ENCODE peak calls at places on chromosomes 1 and 21, in five cellular contexts. One of them, this sample, is unnamed.

GRCh38 chr1:8814870-8815269 is 2.6 kb downstream of the RERE start:
- DNase-seq in CD4-positive, CD25-positive, alpha-beta regulatory T cell: peak
- DNase-seq in neuronal stem cell: peak
- DNase-seq in IMR-90: no peak
- DNase-seq in pancreas: no peak
- DNase-seq in this sample: no peak

GRCh38 chr1:234973426-234974250 is 155.0 kb downstream of the TOMM20 start:
- DNase-seq in CD4-positive, CD25-positive, alpha-beta regulatory T cell: no peak
- DNase-seq in neuronal stem cell: no peak
- DNase-seq in IMR-90: no peak
- DNase-seq in pancreas: no peak
- DNase-seq in this sample: peak

GRCh38 chr1:68175621-68176398 is 56.5 kb downstream of the WLS start:
- DNase-seq in CD4-positive, CD25-positive, alpha-beta regulatory T cell: no peak
- DNase-seq in neuronal stem cell: no peak
- DNase-seq in IMR-90: peak
- DNase-seq in pancreas: peak
- DNase-seq in this sample: no peak

GRCh38 chr1:32341186-32341757 is 5.2 kb upstream of the MARCKSL1 start:
- DNase-seq in CD4-positive, CD25-positive, alpha-beta regulatory T cell: no peak
- DNase-seq in neuronal stem cell: no peak
- DNase-seq in IMR-90: no peak
- DNase-seq in pancreas: no peak
- DNase-seq in this sample: no peak

GRCh38 chr1:203536575-203536974 is 42.6 kb downstream of the OPTC start:
- DNase-seq in CD4-positive, CD25-positive, alpha-beta regulatory T cell: no peak
- DNase-seq in neuronal stem cell: no peak
- DNase-seq in IMR-90: peak
- DNase-seq in pancreas: no peak
- DNase-seq in this sample: no peak

GRCh38 chr21:15614757-15615156 is 115.0 kb upstream of the USP25 start:
- DNase-seq in CD4-positive, CD25-positive, alpha-beta regulatory T cell: no peak
- DNase-seq in neuronal stem cell: no peak
- DNase-seq in IMR-90: no peak
- DNase-seq in pancreas: no peak
- DNase-seq in this sample: no peak

GRCh38 chr21:41280115-41280919 is 36.3 kb upstream of the FAM3B start:
- DNase-seq in CD4-positive, CD25-positive, alpha-beta regulatory T cell: no peak
- DNase-seq in neuronal stem cell: no peak
- DNase-seq in IMR-90: peak
- DNase-seq in pancreas: no peak
- DNase-seq in this sample: no peak

GRCh38 chr1:102886638-102887037 is 221.7 kb downstream of the COL11A1 start:
- DNase-seq in CD4-positive, CD25-positive, alpha-beta regulatory T cell: no peak
- DNase-seq in neuronal stem cell: no peak
- DNase-seq in IMR-90: no peak
- DNase-seq in pancreas: no peak
- DNase-seq in this sample: no peak

GRCh38 chr1:226702318-226702956 is 36.6 kb downstream of the ITPKB start:
- DNase-seq in CD4-positive, CD25-positive, alpha-beta regulatory T cell: no peak
- DNase-seq in neuronal stem cell: no peak
- DNase-seq in IMR-90: peak
- DNase-seq in pancreas: no peak
- DNase-seq in this sample: peak

GRCh38 chr1:22517936-22518335 is 45.4 kb upstream of the EPHA8 start:
- DNase-seq in CD4-positive, CD25-positive, alpha-beta regulatory T cell: no peak
- DNase-seq in neuronal stem cell: no peak
- DNase-seq in IMR-90: peak
- DNase-seq in pancreas: no peak
- DNase-seq in this sample: no peak

GRCh38 chr1:22508329-22508728 is 55.0 kb upstream of the EPHA8 start:
- DNase-seq in CD4-positive, CD25-positive, alpha-beta regulatory T cell: no peak
- DNase-seq in neuronal stem cell: no peak
- DNase-seq in IMR-90: peak
- DNase-seq in pancreas: no peak
- DNase-seq in this sample: no peak

GRCh38 chr1:22508991-22509390 is 54.3 kb upstream of the EPHA8 start:
- DNase-seq in CD4-positive, CD25-positive, alpha-beta regulatory T cell: no peak
- DNase-seq in neuronal stem cell: no peak
- DNase-seq in IMR-90: no peak
- DNase-seq in pancreas: no peak
- DNase-seq in this sample: peak

GRCh38 chr1:22509815-22510214 is 53.5 kb upstream of the EPHA8 start:
- DNase-seq in CD4-positive, CD25-positive, alpha-beta regulatory T cell: no peak
- DNase-seq in neuronal stem cell: no peak
- DNase-seq in IMR-90: no peak
- DNase-seq in pancreas: no peak
- DNase-seq in this sample: no peak

GRCh38 chr1:22512873-22513272 is 50.4 kb upstream of the EPHA8 start:
- DNase-seq in CD4-positive, CD25-positive, alpha-beta regulatory T cell: no peak
- DNase-seq in neuronal stem cell: no peak
- DNase-seq in IMR-90: no peak
- DNase-seq in pancreas: no peak
- DNase-seq in this sample: no peak
- H3K27ac ChIP-seq in CD4-positive, CD25-positive, alpha-beta regulatory T cell: no peak
- H3K27ac ChIP-seq in neuronal stem cell: no peak
- H3K27ac ChIP-seq in IMR-90: no peak
- H3K27ac ChIP-seq in pancreas: no peak
- H3K27ac ChIP-seq in this sample: no peak

DNA sequence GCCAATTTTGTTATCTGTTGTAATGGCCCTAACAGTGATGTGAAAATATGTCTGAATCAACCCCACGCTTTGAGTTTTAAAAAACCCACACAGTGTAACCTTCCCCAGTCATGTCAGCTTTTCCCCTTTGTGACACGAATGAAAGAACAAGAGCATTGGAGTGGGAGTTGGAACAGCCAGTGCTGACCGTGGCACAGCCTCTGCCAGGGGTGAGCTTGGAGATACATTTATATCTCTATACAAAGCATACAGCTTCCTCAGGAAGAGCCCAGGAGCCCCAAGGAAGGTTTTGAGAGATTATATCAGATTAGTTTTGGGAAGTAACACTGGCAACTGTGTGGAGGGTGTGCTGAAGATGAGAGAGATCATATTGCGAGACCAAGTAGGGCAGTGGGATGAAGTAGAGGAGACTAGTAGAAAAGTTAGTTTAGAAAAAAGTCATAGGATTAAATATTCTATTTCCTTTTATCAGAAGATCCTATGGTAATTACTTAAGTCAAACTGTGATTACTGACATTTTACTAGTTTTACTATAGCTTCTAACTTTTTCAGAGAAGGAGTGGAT is 15.9 kb downstream of the LRRC8B start:
- DNase-seq in CD4-positive, CD25-positive, alpha-beta regulatory T cell: no peak
- DNase-seq in neuronal stem cell: no peak
- DNase-seq in IMR-90: no peak
- DNase-seq in pancreas: no peak
- DNase-seq in this sample: no peak
- H3K27ac ChIP-seq in CD4-positive, CD25-positive, alpha-beta regulatory T cell: no peak
- H3K27ac ChIP-seq in neuronal stem cell: no peak
- H3K27ac ChIP-seq in IMR-90: no peak
- H3K27ac ChIP-seq in pancreas: no peak
- H3K27ac ChIP-seq in this sample: no peak

GRCh38 chr1:246966502-246966901 is 34.8 kb upstream of the AHCTF1 start:
- DNase-seq in CD4-positive, CD25-positive, alpha-beta regulatory T cell: no peak
- DNase-seq in neuronal stem cell: no peak
- DNase-seq in IMR-90: no peak
- DNase-seq in pancreas: no peak
- DNase-seq in this sample: no peak

GRCh38 chr1:246971322-246971721 is 36.5 kb downstream of the ZNF695 start:
- DNase-seq in CD4-positive, CD25-positive, alpha-beta regulatory T cell: peak
- DNase-seq in neuronal stem cell: no peak
- DNase-seq in IMR-90: peak
- DNase-seq in pancreas: peak
- DNase-seq in this sample: peak

GRCh38 chr1:246971969-246972368 is 35.9 kb downstream of the ZNF695 start:
- DNase-seq in CD4-positive, CD25-positive, alpha-beta regulatory T cell: no peak
- DNase-seq in neuronal stem cell: no peak
- DNase-seq in IMR-90: no peak
- DNase-seq in pancreas: no peak
- DNase-seq in this sample: no peak

GRCh38 chr1:246969621-246970020 is 37.9 kb upstream of the AHCTF1 start:
- DNase-seq in CD4-positive, CD25-positive, alpha-beta regulatory T cell: no peak
- DNase-seq in neuronal stem cell: no peak
- DNase-seq in IMR-90: no peak
- DNase-seq in pancreas: no peak
- DNase-seq in this sample: no peak
- H3K27ac ChIP-seq in CD4-positive, CD25-positive, alpha-beta regulatory T cell: no peak
- H3K27ac ChIP-seq in neuronal stem cell: no peak
- H3K27ac ChIP-seq in IMR-90: no peak
- H3K27ac ChIP-seq in pancreas: no peak
- H3K27ac ChIP-seq in this sample: no peak

DNA sequence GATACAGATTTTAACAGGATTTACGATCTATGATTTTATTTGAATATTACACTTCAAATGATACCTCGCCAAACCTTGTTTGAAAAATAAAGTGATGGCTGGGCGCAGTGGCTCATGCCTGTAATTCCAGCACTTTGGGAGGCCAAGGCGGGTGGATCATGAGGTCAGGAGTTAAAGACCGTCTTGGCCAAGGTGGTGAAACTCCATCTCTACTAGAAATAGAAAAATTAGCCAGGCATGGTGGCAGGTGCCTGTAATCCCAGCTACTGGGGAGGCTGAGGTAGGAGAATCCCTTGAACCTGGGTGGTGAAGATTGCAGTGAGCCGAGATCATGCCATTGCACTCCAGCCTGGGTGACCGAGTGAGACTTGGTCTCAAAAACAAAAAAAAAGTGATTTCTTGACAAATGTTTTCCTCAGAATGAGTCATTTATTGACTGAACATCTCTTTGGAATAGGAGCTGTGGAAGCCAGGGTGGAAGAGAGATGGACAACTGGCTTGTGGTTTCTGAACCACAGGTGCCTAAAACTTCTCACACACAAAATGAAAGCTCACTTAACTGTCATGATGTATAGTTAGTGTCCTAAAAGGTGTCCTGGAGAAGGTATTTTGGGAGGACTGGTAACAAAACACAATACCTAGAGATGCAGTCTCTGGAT is 11.9 kb downstream of the PKNOX1 start:
- DNase-seq in CD4-positive, CD25-positive, alpha-beta regulatory T cell: no peak
- DNase-seq in neuronal stem cell: no peak
- DNase-seq in IMR-90: no peak
- DNase-seq in pancreas: no peak
- DNase-seq in this sample: no peak
- H3K27ac ChIP-seq in CD4-positive, CD25-positive, alpha-beta regulatory T cell: no peak
- H3K27ac ChIP-seq in neuronal stem cell: no peak
- H3K27ac ChIP-seq in IMR-90: no peak
- H3K27ac ChIP-seq in pancreas: no peak
- H3K27ac ChIP-seq in this sample: no peak

GRCh38 chr1:23372481-23372880 is 2.8 kb upstream of the ZNF436 start:
- DNase-seq in CD4-positive, CD25-positive, alpha-beta regulatory T cell: no peak
- DNase-seq in neuronal stem cell: no peak
- DNase-seq in IMR-90: no peak
- DNase-seq in pancreas: no peak
- DNase-seq in this sample: no peak

GRCh38 chr1:23371987-23372386 is 2.4 kb upstream of the ZNF436 start:
- DNase-seq in CD4-positive, CD25-positive, alpha-beta regulatory T cell: no peak
- DNase-seq in neuronal stem cell: no peak
- DNase-seq in IMR-90: no peak
- DNase-seq in pancreas: no peak
- DNase-seq in this sample: no peak

GRCh38 chr1:23380719-23381118 is 11.1 kb upstream of the ZNF436 start:
- DNase-seq in CD4-positive, CD25-positive, alpha-beta regulatory T cell: no peak
- DNase-seq in neuronal stem cell: no peak
- DNase-seq in IMR-90: no peak
- DNase-seq in pancreas: no peak
- DNase-seq in this sample: no peak

GRCh38 chr1:23381233-23381885 is 11.7 kb upstream of the ZNF436 start:
- DNase-seq in CD4-positive, CD25-positive, alpha-beta regulatory T cell: no peak
- DNase-seq in neuronal stem cell: no peak
- DNase-seq in IMR-90: no peak
- DNase-seq in pancreas: no peak
- DNase-seq in this sample: no peak

DNA sequence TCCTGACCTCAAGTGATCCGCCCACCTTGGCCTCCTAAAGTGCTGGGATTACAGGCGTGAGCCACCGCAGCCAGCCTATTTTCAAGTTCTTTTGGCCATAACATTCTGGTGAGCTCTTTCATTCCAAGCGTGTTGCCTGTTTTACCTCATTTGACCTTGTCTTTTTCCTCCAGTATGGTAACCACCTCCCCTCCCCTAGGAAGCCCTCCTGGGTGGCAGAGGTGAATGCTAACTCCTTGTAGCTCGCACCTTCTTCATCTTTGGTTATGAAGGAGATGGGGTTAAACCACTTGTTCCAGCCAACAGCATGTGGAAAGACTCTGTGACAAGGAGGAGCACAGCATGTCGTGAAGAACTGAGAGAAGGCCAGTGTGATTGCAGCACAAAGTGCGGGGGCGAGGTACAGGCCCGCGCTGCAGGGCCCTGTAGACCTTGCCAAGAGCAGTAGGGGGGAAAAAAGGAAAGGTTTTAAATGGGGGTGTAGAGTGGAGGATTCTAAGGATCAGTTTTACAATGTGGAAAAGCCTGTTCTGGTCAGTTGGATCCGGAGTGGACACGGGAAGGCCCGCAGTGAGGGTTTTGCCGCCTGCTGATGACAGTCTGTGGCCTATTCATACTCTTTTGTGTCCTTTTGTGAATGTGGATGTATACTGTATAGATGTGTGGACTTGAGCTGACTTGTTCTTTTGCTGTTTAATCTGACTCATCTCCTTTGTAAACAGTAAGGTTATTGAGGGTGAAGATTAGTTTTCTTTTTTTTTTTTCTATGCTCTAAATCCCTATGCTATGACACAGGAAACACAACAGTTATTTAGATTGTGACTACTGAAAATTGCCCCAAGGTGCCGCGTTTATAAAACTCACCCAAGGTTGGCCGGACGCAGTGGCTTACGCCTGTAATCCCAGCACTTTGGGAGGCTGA is 7.5 kb upstream of the ZNF436 start:
- DNase-seq in CD4-positive, CD25-positive, alpha-beta regulatory T cell: no peak
- DNase-seq in neuronal stem cell: no peak
- DNase-seq in IMR-90: peak
- DNase-seq in pancreas: no peak
- DNase-seq in this sample: peak
- H3K27ac ChIP-seq in CD4-positive, CD25-positive, alpha-beta regulatory T cell: no peak
- H3K27ac ChIP-seq in neuronal stem cell: peak
- H3K27ac ChIP-seq in IMR-90: peak
- H3K27ac ChIP-seq in pancreas: peak
- H3K27ac ChIP-seq in this sample: peak